ENCODE peak calls at places on chromosomes 12 and 14, in six cellular contexts. One of them, this sample, is unnamed.

GRCh38 chr12:100324498-100324897 is 32.4 kb upstream of the SLC17A8 start:
- DNase-seq in astrocyte of the spinal cord: no peak
- DNase-seq in glutamatergic neuron: no peak
- DNase-seq in CD8-positive, alpha-beta T cell: no peak
- DNase-seq in left ventricle myocardium inferior: no peak
- DNase-seq in gastrocnemius medialis: no peak
- DNase-seq in this sample: no peak

GRCh38 chr14:23183076-23183475 is 384 bp downstream of the SLC7A8 start:
- DNase-seq in gastrocnemius medialis: no peak
- DNase-seq in glutamatergic neuron: no peak
- DNase-seq in CD8-positive, alpha-beta T cell: no peak
- DNase-seq in left ventricle myocardium inferior: no peak
- DNase-seq in astrocyte of the spinal cord: peak; percentile 14
- DNase-seq in this sample: no peak

GRCh38 chr12:113453330-113453729 is 18.3 kb downstream of the LHX5 start:
- DNase-seq in astrocyte of the spinal cord: no peak
- DNase-seq in left ventricle myocardium inferior: no peak
- DNase-seq in gastrocnemius medialis: no peak
- DNase-seq in CD8-positive, alpha-beta T cell: no peak
- DNase-seq in glutamatergic neuron: no peak
- DNase-seq in this sample: no peak

GRCh38 chr12:23684121-23684520 is 265.3 kb downstream of the SOX5 start:
- DNase-seq in CD8-positive, alpha-beta T cell: no peak
- DNase-seq in astrocyte of the spinal cord: peak; percentile 83
- DNase-seq in left ventricle myocardium inferior: no peak
- DNase-seq in gastrocnemius medialis: no peak
- DNase-seq in glutamatergic neuron: no peak
- DNase-seq in this sample: no peak

GRCh38 chr14:37824936-37825698 is 229.7 kb downstream of the TTC6 start:
- DNase-seq in CD8-positive, alpha-beta T cell: no peak
- DNase-seq in left ventricle myocardium inferior: no peak
- DNase-seq in astrocyte of the spinal cord: peak; percentile 61
- DNase-seq in glutamatergic neuron: no peak
- DNase-seq in gastrocnemius medialis: no peak
- DNase-seq in this sample: no peak

GRCh38 chr14:91387135-91387849 is 30.3 kb downstream of the CCDC88C start:
- DNase-seq in gastrocnemius medialis: no peak
- DNase-seq in CD8-positive, alpha-beta T cell: no peak
- DNase-seq in left ventricle myocardium inferior: no peak
- DNase-seq in glutamatergic neuron: peak; percentile 63
- DNase-seq in astrocyte of the spinal cord: peak; percentile 67
- DNase-seq in this sample: no peak

GRCh38 chr12:77204055-77204454 is 138.7 kb upstream of the E2F7 start:
- DNase-seq in astrocyte of the spinal cord: no peak
- DNase-seq in left ventricle myocardium inferior: no peak
- DNase-seq in glutamatergic neuron: no peak
- DNase-seq in CD8-positive, alpha-beta T cell: no peak
- DNase-seq in gastrocnemius medialis: no peak
- DNase-seq in this sample: no peak

GRCh38 chr12:106773945-106774807 is at the start of gene RIC8B:
- DNase-seq in left ventricle myocardium inferior: peak; percentile 96
- DNase-seq in glutamatergic neuron: peak; percentile 96
- DNase-seq in astrocyte of the spinal cord: peak; percentile 99
- DNase-seq in CD8-positive, alpha-beta T cell: peak; percentile 63
- DNase-seq in gastrocnemius medialis: peak; percentile 95
- DNase-seq in this sample: peak; percentile 93

GRCh38 chr14:103882503-103883262 is 35.3 kb upstream of the PPP1R13B start:
- DNase-seq in left ventricle myocardium inferior: no peak
- DNase-seq in CD8-positive, alpha-beta T cell: no peak
- DNase-seq in glutamatergic neuron: no peak
- DNase-seq in gastrocnemius medialis: no peak
- DNase-seq in astrocyte of the spinal cord: no peak
- DNase-seq in this sample: no peak

GRCh38 chr12:15627995-15628945 is 160.9 kb downstream of the EPS8 start:
- DNase-seq in gastrocnemius medialis: no peak
- DNase-seq in glutamatergic neuron: no peak
- DNase-seq in CD8-positive, alpha-beta T cell: no peak
- DNase-seq in left ventricle myocardium inferior: no peak
- DNase-seq in astrocyte of the spinal cord: peak; percentile 51
- DNase-seq in this sample: no peak

GRCh38 chr12:106276032-106276728 is 26.4 kb upstream of the TCP11L2 start:
- DNase-seq in gastrocnemius medialis: no peak
- DNase-seq in glutamatergic neuron: no peak
- DNase-seq in left ventricle myocardium inferior: no peak
- DNase-seq in astrocyte of the spinal cord: no peak
- DNase-seq in CD8-positive, alpha-beta T cell: no peak
- DNase-seq in this sample: no peak

GRCh38 chr14:80388980-80389711 is 177.8 kb upstream of the DIO2 start:
- DNase-seq in gastrocnemius medialis: no peak
- DNase-seq in astrocyte of the spinal cord: peak; percentile 93
- DNase-seq in CD8-positive, alpha-beta T cell: no peak
- DNase-seq in left ventricle myocardium inferior: no peak
- DNase-seq in glutamatergic neuron: no peak
- DNase-seq in this sample: no peak

GRCh38 chr12:56590237-56590830 is 39.8 kb downstream of the BAZ2A start:
- DNase-seq in glutamatergic neuron: peak; percentile 38
- DNase-seq in left ventricle myocardium inferior: no peak
- DNase-seq in CD8-positive, alpha-beta T cell: no peak
- DNase-seq in astrocyte of the spinal cord: no peak
- DNase-seq in gastrocnemius medialis: no peak
- DNase-seq in this sample: no peak

GRCh38 chr14:60381909-60382308 is 104.0 kb downstream of the C14orf39 start:
- DNase-seq in CD8-positive, alpha-beta T cell: no peak
- DNase-seq in glutamatergic neuron: no peak
- DNase-seq in left ventricle myocardium inferior: no peak
- DNase-seq in gastrocnemius medialis: no peak
- DNase-seq in astrocyte of the spinal cord: no peak
- DNase-seq in this sample: no peak

GRCh38 chr14:89721330-89721729 is 233.2 kb downstream of the EFCAB11 start:
- DNase-seq in left ventricle myocardium inferior: no peak
- DNase-seq in gastrocnemius medialis: no peak
- DNase-seq in astrocyte of the spinal cord: no peak
- DNase-seq in CD8-positive, alpha-beta T cell: no peak
- DNase-seq in glutamatergic neuron: no peak
- DNase-seq in this sample: no peak

GRCh38 chr14:61526405-61527312 is 168.7 kb upstream of the HIF1A start:
- DNase-seq in left ventricle myocardium inferior: peak; percentile 59
- DNase-seq in gastrocnemius medialis: peak; percentile 60
- DNase-seq in astrocyte of the spinal cord: no peak
- DNase-seq in CD8-positive, alpha-beta T cell: no peak
- DNase-seq in glutamatergic neuron: no peak
- DNase-seq in this sample: no peak

GRCh38 chr14:61524936-61525292 is 170.4 kb upstream of the HIF1A start:
- DNase-seq in gastrocnemius medialis: no peak
- DNase-seq in CD8-positive, alpha-beta T cell: no peak
- DNase-seq in astrocyte of the spinal cord: no peak
- DNase-seq in glutamatergic neuron: no peak
- DNase-seq in left ventricle myocardium inferior: no peak
- DNase-seq in this sample: no peak

GRCh38 chr14:61528591-61529021 is 166.7 kb upstream of the HIF1A start:
- DNase-seq in gastrocnemius medialis: no peak
- DNase-seq in left ventricle myocardium inferior: no peak
- DNase-seq in glutamatergic neuron: no peak
- DNase-seq in astrocyte of the spinal cord: peak; percentile 87
- DNase-seq in CD8-positive, alpha-beta T cell: no peak
- DNase-seq in this sample: no peak

GRCh38 chr14:61525293-61526011 is 169.9 kb upstream of the HIF1A start:
- DNase-seq in astrocyte of the spinal cord: peak; percentile 67
- DNase-seq in gastrocnemius medialis: peak; percentile 71
- DNase-seq in left ventricle myocardium inferior: peak; percentile 65
- DNase-seq in CD8-positive, alpha-beta T cell: no peak
- DNase-seq in glutamatergic neuron: no peak
- DNase-seq in this sample: no peak

GRCh38 chr14:61527325-61528100 is 167.8 kb upstream of the HIF1A start:
- DNase-seq in CD8-positive, alpha-beta T cell: no peak
- DNase-seq in glutamatergic neuron: no peak
- DNase-seq in left ventricle myocardium inferior: no peak
- DNase-seq in gastrocnemius medialis: no peak
- DNase-seq in astrocyte of the spinal cord: peak; percentile 84
- DNase-seq in this sample: no peak
- TF ChIP-seq CTCF in CD8-positive, alpha-beta T cell: no peak
- TF ChIP-seq CTCF in glutamatergic neuron: no peak
- TF ChIP-seq CTCF in left ventricle myocardium inferior: no peak
- TF ChIP-seq CTCF in gastrocnemius medialis: no peak
- TF ChIP-seq CTCF in astrocyte of the spinal cord: no peak
- TF ChIP-seq CTCF in this sample: no peak

GRCh38 chr14:73634333-73634833 is 10.4 kb upstream of the DNAL1 start:
- DNase-seq in CD8-positive, alpha-beta T cell: no peak
- DNase-seq in left ventricle myocardium inferior: peak; percentile 38
- DNase-seq in glutamatergic neuron: peak; percentile 56
- DNase-seq in gastrocnemius medialis: peak; percentile 7
- DNase-seq in astrocyte of the spinal cord: peak; percentile 24
- DNase-seq in this sample: no peak
- TF ChIP-seq CTCF in CD8-positive, alpha-beta T cell: no peak
- TF ChIP-seq CTCF in left ventricle myocardium inferior: peak; percentile 37
- TF ChIP-seq CTCF in glutamatergic neuron: no peak
- TF ChIP-seq CTCF in gastrocnemius medialis: no peak
- TF ChIP-seq CTCF in astrocyte of the spinal cord: peak; percentile 55
- TF ChIP-seq CTCF in this sample: no peak

GRCh38 chr12:43318002-43318401 is 234.0 kb downstream of the ADAMTS20 start:
- DNase-seq in CD8-positive, alpha-beta T cell: no peak
- DNase-seq in glutamatergic neuron: no peak
- DNase-seq in gastrocnemius medialis: no peak
- DNase-seq in astrocyte of the spinal cord: no peak
- DNase-seq in left ventricle myocardium inferior: no peak
- DNase-seq in this sample: no peak
- TF ChIP-seq CTCF in CD8-positive, alpha-beta T cell: no peak
- TF ChIP-seq CTCF in glutamatergic neuron: no peak
- TF ChIP-seq CTCF in gastrocnemius medialis: no peak
- TF ChIP-seq CTCF in astrocyte of the spinal cord: no peak
- TF ChIP-seq CTCF in left ventricle myocardium inferior: no peak
- TF ChIP-seq CTCF in this sample: no peak

GRCh38 chr12:25195056-25195971 is at the start of the genes DNAI7 and ETFRF1:
- DNase-seq in glutamatergic neuron: peak; percentile 99
- DNase-seq in CD8-positive, alpha-beta T cell: peak; percentile 95
- DNase-seq in left ventricle myocardium inferior: peak; percentile 99
- DNase-seq in astrocyte of the spinal cord: peak; percentile 98
- DNase-seq in gastrocnemius medialis: peak; percentile 93
- DNase-seq in this sample: peak; percentile 100
- TF ChIP-seq CTCF in glutamatergic neuron: no peak
- TF ChIP-seq CTCF in CD8-positive, alpha-beta T cell: no peak
- TF ChIP-seq CTCF in left ventricle myocardium inferior: peak; percentile 15
- TF ChIP-seq CTCF in astrocyte of the spinal cord: no peak
- TF ChIP-seq CTCF in gastrocnemius medialis: no peak
- TF ChIP-seq CTCF in this sample: no peak

DNA sequence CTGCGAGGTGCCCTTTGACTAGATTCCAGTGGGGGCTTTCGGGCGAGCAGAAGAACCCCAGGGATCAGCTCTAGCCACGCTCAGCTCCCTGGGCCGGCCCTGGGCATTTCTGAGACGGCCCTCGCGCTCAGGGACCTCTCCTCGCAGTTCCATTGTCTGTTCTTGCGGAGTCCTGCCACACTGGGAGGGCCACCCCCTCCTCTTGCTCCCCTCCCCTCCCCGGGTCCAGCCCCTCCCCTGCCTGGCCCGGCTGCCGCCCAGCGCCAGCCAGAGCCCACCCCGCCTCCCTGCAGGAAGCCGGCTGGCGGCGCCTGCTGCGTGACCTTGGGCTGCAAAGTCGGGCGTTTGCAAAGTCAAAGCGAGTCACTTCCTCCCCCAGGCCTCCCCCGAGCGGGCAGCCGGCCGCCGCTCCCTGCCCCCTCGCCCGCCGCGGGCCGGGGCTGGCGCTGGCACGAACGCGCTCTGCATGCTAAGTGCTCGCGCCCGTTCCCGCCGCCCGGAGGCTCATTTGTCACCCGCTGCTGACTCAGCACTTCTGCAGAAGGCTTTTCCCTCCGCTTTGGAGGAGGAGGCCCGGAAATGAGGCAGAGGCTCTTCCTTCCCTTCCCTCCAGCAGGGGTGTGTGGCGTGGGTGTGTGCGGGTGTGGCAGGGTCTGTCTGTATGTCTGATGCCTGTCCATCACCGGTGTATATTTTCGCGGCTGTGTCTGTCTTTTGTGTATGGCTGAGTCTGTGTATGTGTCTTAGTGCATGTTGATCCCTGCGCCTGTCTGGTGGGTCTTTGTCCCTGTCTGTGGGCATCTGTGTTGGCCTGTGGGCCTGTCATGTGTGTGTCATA is 72.0 kb downstream of the IRF2BPL start:
- DNase-seq in left ventricle myocardium inferior: peak; percentile 88
- DNase-seq in gastrocnemius medialis: peak; percentile 75
- DNase-seq in glutamatergic neuron: peak; percentile 84
- DNase-seq in astrocyte of the spinal cord: peak; percentile 92
- DNase-seq in CD8-positive, alpha-beta T cell: peak; percentile 70
- DNase-seq in this sample: peak; percentile 84
- TF ChIP-seq CTCF in left ventricle myocardium inferior: peak; percentile 41
- TF ChIP-seq CTCF in gastrocnemius medialis: no peak
- TF ChIP-seq CTCF in glutamatergic neuron: no peak
- TF ChIP-seq CTCF in astrocyte of the spinal cord: no peak
- TF ChIP-seq CTCF in CD8-positive, alpha-beta T cell: no peak
- TF ChIP-seq CTCF in this sample: no peak

GRCh38 chr12:1581973-1582708 is 12.2 kb downstream of the FBXL14 start:
- DNase-seq in gastrocnemius medialis: no peak
- DNase-seq in astrocyte of the spinal cord: no peak
- DNase-seq in glutamatergic neuron: no peak
- DNase-seq in CD8-positive, alpha-beta T cell: no peak
- DNase-seq in left ventricle myocardium inferior: no peak
- DNase-seq in this sample: no peak
- TF ChIP-seq CTCF in gastrocnemius medialis: no peak
- TF ChIP-seq CTCF in astrocyte of the spinal cord: no peak
- TF ChIP-seq CTCF in glutamatergic neuron: no peak
- TF ChIP-seq CTCF in CD8-positive, alpha-beta T cell: no peak
- TF ChIP-seq CTCF in left ventricle myocardium inferior: no peak
- TF ChIP-seq CTCF in this sample: no peak